ENCODE peak calls at places on chromosomes 4 and X, in five cellular contexts. K is AG09309, R is astrocyte of the spinal cord, B is body of pancreas, F is PC-3. M is an unnamed sample.

GRCh38 chr4:158996669-158997074 is 106.2 kb upstream of the RAPGEF2 start:
- DNase-seq in K (peak), R (peak), B (no peak), F (peak), M (peak)

GRCh38 chr4:61201562-61202099 is 1.5 kb downstream of the ADGRL3 start:
- DNase-seq in K (no peak), R (no peak), B (no peak), F (no peak), M (no peak)

GRCh38 chr4:176342384-176342783 is 22.6 kb downstream of the SPCS3 start:
- DNase-seq in K (no peak), R (no peak), B (no peak), F (no peak), M (no peak)

GRCh38 chr4:3345384-3345783 is 52.6 kb downstream of the RGS12 start:
- DNase-seq in K (no peak), R (no peak), B (no peak), F (no peak), M (no peak)

GRCh38 chr4:8912089-8912455 is 40.4 kb upstream of the HMX1 start:
- DNase-seq in K (no peak), R (no peak), B (no peak), F (no peak), M (no peak)

GRCh38 chr4:87975466-87975865 is at the start of gene SPP1:
- DNase-seq in K (no peak), R (peak), B (no peak), F (no peak), M (peak)

GRCh38 chr4:86543560-86544312 is 50.4 kb upstream of the PTPN13 start:
- DNase-seq in K (no peak), R (peak), B (no peak), F (no peak), M (peak)

GRCh38 chr4:634599-634985 is 9.2 kb downstream of the PDE6B start:
- DNase-seq in K (no peak), R (no peak), B (no peak), F (no peak), M (no peak)

GRCh38 chr4:83238393-83238792 is 46.2 kb downstream of the COQ2 start:
- DNase-seq in K (no peak), R (no peak), B (no peak), F (no peak), M (no peak)

DNA sequence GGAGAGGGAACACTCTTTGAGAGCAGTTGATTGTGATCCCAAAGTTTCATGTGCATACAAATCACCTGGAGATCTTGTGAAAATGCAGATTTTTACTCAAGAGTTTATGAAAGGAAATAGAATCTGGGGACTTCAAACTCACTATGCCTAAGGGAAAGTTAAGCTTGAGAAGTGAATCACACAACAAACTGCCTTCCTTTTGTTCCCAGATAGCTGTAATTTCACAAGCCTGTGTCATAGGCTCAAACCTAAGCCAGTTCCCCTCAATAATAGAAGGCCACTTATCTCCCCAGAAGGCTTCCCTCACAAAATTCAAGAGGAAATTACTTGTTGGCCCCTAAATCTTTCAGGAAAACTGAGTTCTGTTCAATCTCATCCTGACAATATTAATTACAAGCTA is 132.8 kb upstream of the MAGEB16 start:
- DNase-seq in K (no peak), R (no peak), B (no peak), F (peak), M (no peak)
- TF ChIP-seq CTCF in K (no peak), R (no peak), B (no peak), F (no peak), M (no peak)

GRCh38 chrX:53071604-53072417 is 10.4 kb upstream of the TSPYL2 start:
- DNase-seq in K (no peak), R (peak), B (peak), F (peak), M (peak)
- H3K4me3 ChIP-seq in K (no peak), R (peak), B (no peak), F (peak), M (peak)

DNA sequence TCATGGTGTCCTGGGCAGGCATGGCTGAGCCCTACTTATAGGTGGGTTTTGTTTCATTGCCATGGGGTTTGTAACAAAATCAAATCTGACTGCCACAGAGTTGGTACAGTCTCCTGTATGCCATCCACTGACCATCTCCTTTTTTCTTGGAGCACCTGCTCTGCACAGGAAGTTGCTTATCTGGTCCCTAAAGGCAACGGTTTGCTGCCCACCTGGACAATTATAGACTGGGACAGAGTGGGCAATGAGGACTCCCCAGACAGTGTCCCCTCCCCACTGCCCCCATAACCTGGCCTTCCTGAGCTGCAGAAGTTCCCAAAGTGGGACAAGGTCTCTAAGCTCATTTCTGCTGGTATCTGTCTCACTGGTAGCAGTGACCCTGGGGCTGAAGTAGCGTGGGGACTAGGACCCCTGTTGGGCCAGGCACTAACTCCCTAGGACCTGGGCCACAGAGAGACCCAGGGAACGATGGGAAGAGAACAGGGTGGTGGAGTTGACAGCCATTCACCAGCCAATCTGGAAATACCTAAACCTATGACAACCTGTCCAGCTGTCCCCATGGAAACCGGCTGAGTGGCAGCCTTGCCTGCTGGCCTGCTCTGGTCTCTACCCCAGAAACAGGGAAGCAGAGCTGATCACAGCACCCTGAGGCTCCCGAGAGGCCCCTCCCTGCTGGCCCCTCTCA is 64.7 kb downstream of the WFS1 start:
- DNase-seq in K (no peak), R (no peak), B (no peak), F (no peak), M (no peak)
- TF ChIP-seq CTCF in K (no peak), R (no peak), B (no peak), F (peak), M (no peak)

DNA sequence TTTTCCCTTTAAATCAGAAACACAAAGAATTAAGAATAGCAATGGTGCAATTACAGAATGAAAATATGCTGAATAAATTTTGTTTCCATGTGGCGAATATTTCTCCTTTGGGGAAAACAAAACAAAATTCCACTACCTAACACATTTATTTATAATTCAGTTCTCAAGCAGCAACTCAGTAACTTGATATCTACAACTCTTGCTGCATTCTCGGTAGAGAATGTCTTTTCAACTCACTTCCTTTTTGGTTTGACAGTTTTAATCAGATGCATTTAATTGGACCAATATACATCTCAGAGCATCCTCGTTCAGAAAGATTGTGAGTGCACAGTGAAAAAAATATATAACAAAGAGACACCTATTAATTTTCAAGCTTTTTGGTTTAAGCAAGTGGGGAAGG is 30.8 kb downstream of the ZNF827 start:
- DNase-seq in K (no peak), R (peak), B (no peak), F (no peak), M (no peak)
- H3K4me3 ChIP-seq in K (no peak), R (no peak), B (no peak), F (no peak), M (no peak)

GRCh38 chrX:130075768-130076167 is 34.5 kb downstream of the ELF4 start:
- DNase-seq in K (no peak), R (no peak), B (no peak), F (no peak), M (no peak)
- TF ChIP-seq CTCF in K (no peak), R (no peak), B (no peak), F (no peak), M (no peak)

GRCh38 chrX:115561605-115562491 is 874 bp downstream of the PLS3 start:
- DNase-seq in K (no peak), R (peak), B (peak), F (peak), M (no peak)
- H3K4me3 ChIP-seq in K (peak), R (peak), B (peak), F (peak), M (peak)